ENCODE peak calls at places on chromosome 3, in ten cellular contexts. G, Z, U, F, L, O, V, D, Y and I are unnamed samples.

GRCh38 chr3:66098436-66098835 is 59.7 kb upstream of the MAGI1 start:
- DNase-seq in G (no peak), Z (peak), U (no peak), F (no peak), L (no peak), O (no peak), V (peak), D (no peak), Y (no peak), I (no peak)

GRCh38 chr3:107813066-107813465 is 277.8 kb downstream of the CD47 start:
- DNase-seq in G (no peak), Z (no peak), U (no peak), F (no peak), L (no peak), O (no peak), V (no peak), D (no peak), Y (no peak), I (no peak)

GRCh38 chr3:48039487-48040190 is 23.4 kb upstream of the MAP4 start:
- DNase-seq in G (no peak), Z (peak), U (peak), F (no peak), L (no peak), O (peak), V (peak), D (peak), Y (peak), I (no peak)

GRCh38 chr3:126620743-126621142 is 34.2 kb downstream of the TXNRD3 start:
- DNase-seq in G (no peak), Z (no peak), U (no peak), F (no peak), L (no peak), O (no peak), V (no peak), D (no peak), Y (no peak), I (no peak)

GRCh38 chr3:107855710-107856109 is 235.1 kb downstream of the CD47 start:
- DNase-seq in G (no peak), Z (no peak), U (no peak), F (no peak), L (no peak), O (no peak), V (peak), D (no peak), Y (no peak), I (no peak)

GRCh38 chr3:162168715-162169114 is 672.1 kb downstream of the OTOL1 start:
- DNase-seq in G (no peak), Z (no peak), U (no peak), F (no peak), L (no peak), O (no peak), V (no peak), D (no peak), Y (no peak), I (no peak)

GRCh38 chr3:48232734-48233133 is 8.2 kb upstream of the ZNF589 start:
- DNase-seq in G (peak), Z (peak), U (peak), F (peak), L (peak), O (no peak), V (peak), D (no peak), Y (peak), I (peak)

GRCh38 chr3:50336452-50337174 is 4.0 kb downstream of the RASSF1 start:
- DNase-seq in G (no peak), Z (no peak), U (no peak), F (no peak), L (no peak), O (no peak), V (peak), D (no peak), Y (no peak), I (no peak)